ENCODE peak calls at places on chromosomes 2 and 18, in five cellular contexts. One of them, this sample, is unnamed.
A peak's percentile ranks its signal among the peaks of the same experiment; 100 is the strongest.

GRCh38 chr2:14533106-14533757 is 99.3 kb upstream of the LRATD1 start:
- DNase-seq in ovary: no peak
- DNase-seq in GM23248: no peak
- DNase-seq in CD4-positive, alpha-beta memory T cell: no peak
- DNase-seq in CD8-positive, alpha-beta T cell: no peak
- DNase-seq in this sample: no peak

GRCh38 chr2:129733041-129733440 is 246.4 kb upstream of the RAB6C start:
- DNase-seq in ovary: no peak
- DNase-seq in GM23248: no peak
- DNase-seq in CD4-positive, alpha-beta memory T cell: no peak
- DNase-seq in CD8-positive, alpha-beta T cell: no peak
- DNase-seq in this sample: no peak

GRCh38 chr2:36461039-36461681 is 105.6 kb downstream of the CRIM1 start:
- DNase-seq in ovary: no peak
- DNase-seq in GM23248: peak; percentile 91
- DNase-seq in CD4-positive, alpha-beta memory T cell: peak; percentile 28
- DNase-seq in CD8-positive, alpha-beta T cell: no peak
- DNase-seq in this sample: no peak

GRCh38 chr2:224023188-224023587 is 15.9 kb downstream of the SERPINE2 start:
- DNase-seq in ovary: no peak
- DNase-seq in GM23248: peak; percentile 82
- DNase-seq in CD4-positive, alpha-beta memory T cell: no peak
- DNase-seq in CD8-positive, alpha-beta T cell: no peak
- DNase-seq in this sample: no peak

GRCh38 chr2:219430633-219431615 is 3.7 kb upstream of the SPEG start:
- DNase-seq in ovary: no peak
- DNase-seq in GM23248: peak; percentile 24
- DNase-seq in CD4-positive, alpha-beta memory T cell: no peak
- DNase-seq in CD8-positive, alpha-beta T cell: no peak
- DNase-seq in this sample: no peak

GRCh38 chr2:158837645-158838044 is 42.5 kb downstream of the DAPL1 start:
- DNase-seq in ovary: no peak
- DNase-seq in GM23248: no peak
- DNase-seq in CD4-positive, alpha-beta memory T cell: no peak
- DNase-seq in CD8-positive, alpha-beta T cell: no peak
- DNase-seq in this sample: no peak

GRCh38 chr18:986071-986470 is 81.4 kb downstream of the ADCYAP1 start:
- DNase-seq in ovary: no peak
- DNase-seq in GM23248: no peak
- DNase-seq in CD4-positive, alpha-beta memory T cell: no peak
- DNase-seq in CD8-positive, alpha-beta T cell: no peak
- DNase-seq in this sample: no peak

GRCh38 chr2:39787950-39788349 is 8.9 kb upstream of the THUMPD2 start:
- DNase-seq in ovary: no peak
- DNase-seq in GM23248: no peak
- DNase-seq in CD4-positive, alpha-beta memory T cell: no peak
- DNase-seq in CD8-positive, alpha-beta T cell: no peak
- DNase-seq in this sample: no peak

GRCh38 chr18:60809937-60810336 is 437.4 kb upstream of the MC4R start:
- DNase-seq in ovary: no peak
- DNase-seq in GM23248: no peak
- DNase-seq in CD4-positive, alpha-beta memory T cell: no peak
- DNase-seq in CD8-positive, alpha-beta T cell: no peak
- DNase-seq in this sample: no peak

GRCh38 chr2:170405326-170405725 is 227.4 kb downstream of the MYO3B start:
- DNase-seq in ovary: no peak
- DNase-seq in GM23248: no peak
- DNase-seq in CD4-positive, alpha-beta memory T cell: no peak
- DNase-seq in CD8-positive, alpha-beta T cell: no peak
- DNase-seq in this sample: no peak

GRCh38 chr18:10101729-10102128 is 187.9 kb downstream of the VAPA start:
- DNase-seq in ovary: no peak
- DNase-seq in GM23248: no peak
- DNase-seq in CD4-positive, alpha-beta memory T cell: no peak
- DNase-seq in CD8-positive, alpha-beta T cell: no peak
- DNase-seq in this sample: no peak

GRCh38 chr2:149894226-149894625 is 306.7 kb upstream of the MMADHC start:
- DNase-seq in ovary: no peak
- DNase-seq in GM23248: peak; percentile 17
- DNase-seq in CD4-positive, alpha-beta memory T cell: no peak
- DNase-seq in CD8-positive, alpha-beta T cell: no peak
- DNase-seq in this sample: no peak

GRCh38 chr18:54086863-54087262 is 137.6 kb downstream of the MBD2 start:
- DNase-seq in ovary: no peak
- DNase-seq in GM23248: no peak
- DNase-seq in CD4-positive, alpha-beta memory T cell: peak; percentile 3
- DNase-seq in CD8-positive, alpha-beta T cell: no peak
- DNase-seq in this sample: no peak

GRCh38 chr2:12155308-12156061 is 409.1 kb downstream of the LPIN1 start:
- DNase-seq in ovary: no peak
- DNase-seq in GM23248: peak; percentile 82
- DNase-seq in CD4-positive, alpha-beta memory T cell: no peak
- DNase-seq in CD8-positive, alpha-beta T cell: no peak
- DNase-seq in this sample: no peak

GRCh38 chr2:190809876-190810525 is 70.6 kb upstream of the GLS start:
- DNase-seq in ovary: no peak
- DNase-seq in GM23248: no peak
- DNase-seq in CD4-positive, alpha-beta memory T cell: no peak
- DNase-seq in CD8-positive, alpha-beta T cell: no peak
- DNase-seq in this sample: no peak

GRCh38 chr2:8882094-8882493 is 44.7 kb upstream of the KIDINS220 start:
- DNase-seq in ovary: no peak
- DNase-seq in GM23248: peak; percentile 38
- DNase-seq in CD4-positive, alpha-beta memory T cell: no peak
- DNase-seq in CD8-positive, alpha-beta T cell: no peak
- DNase-seq in this sample: no peak

GRCh38 chr2:169839954-169840746 is 12.9 kb downstream of the UBR3 start:
- DNase-seq in ovary: no peak
- DNase-seq in GM23248: no peak
- DNase-seq in CD4-positive, alpha-beta memory T cell: no peak
- DNase-seq in CD8-positive, alpha-beta T cell: no peak
- DNase-seq in this sample: no peak

GRCh38 chr2:113203217-113203530 is 29.4 kb downstream of the PSD4 start:
- DNase-seq in ovary: no peak
- DNase-seq in GM23248: peak; percentile 62
- DNase-seq in CD4-positive, alpha-beta memory T cell: no peak
- DNase-seq in CD8-positive, alpha-beta T cell: no peak
- DNase-seq in this sample: no peak

GRCh38 chr2:175080479-175080878 is 75.3 kb upstream of the CHN1 start:
- DNase-seq in ovary: no peak
- DNase-seq in GM23248: no peak
- DNase-seq in CD4-positive, alpha-beta memory T cell: no peak
- DNase-seq in CD8-positive, alpha-beta T cell: no peak
- DNase-seq in this sample: no peak

GRCh38 chr18:36825526-36825925 is 3.3 kb downstream of the TPGS2 start:
- DNase-seq in ovary: no peak
- DNase-seq in GM23248: no peak
- DNase-seq in CD4-positive, alpha-beta memory T cell: no peak
- DNase-seq in CD8-positive, alpha-beta T cell: no peak
- DNase-seq in this sample: no peak

GRCh38 chr2:167825664-167826063 is 421.7 kb downstream of the STK39 start:
- DNase-seq in ovary: no peak
- DNase-seq in GM23248: no peak
- DNase-seq in CD4-positive, alpha-beta memory T cell: no peak
- DNase-seq in CD8-positive, alpha-beta T cell: no peak
- DNase-seq in this sample: no peak

GRCh38 chr2:233210843-233211600 is 40.5 kb upstream of the ATG16L1 start:
- DNase-seq in ovary: peak; percentile 77
- DNase-seq in GM23248: peak; percentile 91
- DNase-seq in CD4-positive, alpha-beta memory T cell: no peak
- DNase-seq in CD8-positive, alpha-beta T cell: no peak
- DNase-seq in this sample: peak; percentile 52

GRCh38 chr2:233413046-233413445 is 58.8 kb downstream of the DGKD start:
- DNase-seq in ovary: no peak
- DNase-seq in GM23248: peak; percentile 50
- DNase-seq in CD4-positive, alpha-beta memory T cell: no peak
- DNase-seq in CD8-positive, alpha-beta T cell: no peak
- DNase-seq in this sample: no peak

DNA sequence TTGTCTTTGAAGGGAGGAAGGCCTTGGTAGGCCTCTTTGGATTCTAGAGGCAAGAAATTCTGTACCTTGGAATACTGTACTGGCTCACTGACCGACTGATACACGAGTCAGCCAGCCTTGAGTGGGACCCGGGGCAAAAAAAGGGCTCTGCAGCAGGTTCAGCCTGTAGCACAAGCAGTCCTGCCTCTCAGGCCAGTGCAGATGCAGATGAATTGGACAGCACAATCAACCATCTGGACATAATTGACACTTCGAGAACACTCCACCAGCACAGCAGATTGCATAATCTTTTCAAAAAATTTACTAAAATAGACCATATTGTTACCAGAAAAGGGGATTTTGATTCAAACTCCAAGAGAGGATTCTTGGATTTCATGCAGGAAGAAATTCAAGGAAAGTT is 241.6 kb downstream of the RPIA start:
- DNase-seq in ovary: no peak
- DNase-seq in GM23248: no peak
- DNase-seq in CD4-positive, alpha-beta memory T cell: no peak
- DNase-seq in CD8-positive, alpha-beta T cell: no peak
- DNase-seq in this sample: no peak
- H3K27ac ChIP-seq in ovary: no peak overlapping the region
- H3K27ac ChIP-seq in GM23248: no peak overlapping the region
- H3K27ac ChIP-seq in CD4-positive, alpha-beta memory T cell: no peak overlapping the region
- H3K27ac ChIP-seq in CD8-positive, alpha-beta T cell: no peak overlapping the region
- H3K27ac ChIP-seq in this sample: no peak overlapping the region

GRCh38 chr2:210548878-210549384 is 7.5 kb upstream of the CPS1 start:
- DNase-seq in ovary: no peak
- DNase-seq in GM23248: no peak
- DNase-seq in CD4-positive, alpha-beta memory T cell: no peak
- DNase-seq in CD8-positive, alpha-beta T cell: no peak
- DNase-seq in this sample: no peak
- H3K27ac ChIP-seq in ovary: no peak overlapping the region
- H3K27ac ChIP-seq in GM23248: no peak overlapping the region
- H3K27ac ChIP-seq in CD4-positive, alpha-beta memory T cell: no peak overlapping the region
- H3K27ac ChIP-seq in CD8-positive, alpha-beta T cell: no peak overlapping the region
- H3K27ac ChIP-seq in this sample: no peak overlapping the region

GRCh38 chr2:117820444-117820843 is 6.0 kb downstream of the DDX18 start:
- DNase-seq in ovary: no peak
- DNase-seq in GM23248: no peak
- DNase-seq in CD4-positive, alpha-beta memory T cell: no peak
- DNase-seq in CD8-positive, alpha-beta T cell: no peak
- DNase-seq in this sample: no peak

GRCh38 chr2:117818921-117819320 is 4.4 kb downstream of the DDX18 start:
- DNase-seq in ovary: no peak
- DNase-seq in GM23248: no peak
- DNase-seq in CD4-positive, alpha-beta memory T cell: no peak
- DNase-seq in CD8-positive, alpha-beta T cell: no peak
- DNase-seq in this sample: no peak

GRCh38 chr2:117814417-117815264 is at the start of gene DDX18:
- DNase-seq in ovary: peak; percentile 97
- DNase-seq in GM23248: peak; percentile 100
- DNase-seq in CD4-positive, alpha-beta memory T cell: peak; percentile 99
- DNase-seq in CD8-positive, alpha-beta T cell: peak; percentile 96
- DNase-seq in this sample: peak; percentile 94

GRCh38 chr2:117812443-117812842 is 2.0 kb upstream of the DDX18 start:
- DNase-seq in ovary: no peak
- DNase-seq in GM23248: no peak
- DNase-seq in CD4-positive, alpha-beta memory T cell: no peak
- DNase-seq in CD8-positive, alpha-beta T cell: no peak
- DNase-seq in this sample: no peak

GRCh38 chr2:117815946-117816345 is 1.5 kb downstream of the DDX18 start:
- DNase-seq in ovary: no peak
- DNase-seq in GM23248: peak; percentile 30
- DNase-seq in CD4-positive, alpha-beta memory T cell: no peak
- DNase-seq in CD8-positive, alpha-beta T cell: no peak
- DNase-seq in this sample: no peak
- H3K27ac ChIP-seq in ovary: no peak overlapping the region
- H3K27ac ChIP-seq in GM23248: no peak overlapping the region
- H3K27ac ChIP-seq in CD4-positive, alpha-beta memory T cell: peak overlapping the region; percentile 92
- H3K27ac ChIP-seq in CD8-positive, alpha-beta T cell: peak overlapping the region; percentile 90
- H3K27ac ChIP-seq in this sample: no peak overlapping the region

GRCh38 chr2:34305587-34305986 is 706.5 kb upstream of the FAM98A start:
- DNase-seq in ovary: no peak
- DNase-seq in GM23248: no peak
- DNase-seq in CD4-positive, alpha-beta memory T cell: no peak
- DNase-seq in CD8-positive, alpha-beta T cell: no peak
- DNase-seq in this sample: no peak

GRCh38 chr2:34306745-34307144 is 707.6 kb upstream of the FAM98A start:
- DNase-seq in ovary: no peak
- DNase-seq in GM23248: no peak
- DNase-seq in CD4-positive, alpha-beta memory T cell: no peak
- DNase-seq in CD8-positive, alpha-beta T cell: no peak
- DNase-seq in this sample: no peak

GRCh38 chr2:34308140-34308539 is 709.0 kb upstream of the FAM98A start:
- DNase-seq in ovary: no peak
- DNase-seq in GM23248: no peak
- DNase-seq in CD4-positive, alpha-beta memory T cell: no peak
- DNase-seq in CD8-positive, alpha-beta T cell: no peak
- DNase-seq in this sample: no peak

GRCh38 chr2:34307636-34308035 is 708.5 kb upstream of the FAM98A start:
- DNase-seq in ovary: no peak
- DNase-seq in GM23248: no peak
- DNase-seq in CD4-positive, alpha-beta memory T cell: no peak
- DNase-seq in CD8-positive, alpha-beta T cell: no peak
- DNase-seq in this sample: no peak
- H3K27ac ChIP-seq in ovary: no peak overlapping the region
- H3K27ac ChIP-seq in GM23248: no peak overlapping the region
- H3K27ac ChIP-seq in CD4-positive, alpha-beta memory T cell: no peak overlapping the region
- H3K27ac ChIP-seq in CD8-positive, alpha-beta T cell: no peak overlapping the region
- H3K27ac ChIP-seq in this sample: no peak overlapping the region

GRCh38 chr2:68765739-68766377 is 31.2 kb downstream of the ARHGAP25 start:
- DNase-seq in ovary: no peak
- DNase-seq in GM23248: no peak
- DNase-seq in CD4-positive, alpha-beta memory T cell: no peak
- DNase-seq in CD8-positive, alpha-beta T cell: no peak
- DNase-seq in this sample: no peak

GRCh38 chr2:68764041-68764780 is 29.6 kb downstream of the ARHGAP25 start:
- DNase-seq in ovary: no peak
- DNase-seq in GM23248: no peak
- DNase-seq in CD4-positive, alpha-beta memory T cell: no peak
- DNase-seq in CD8-positive, alpha-beta T cell: no peak
- DNase-seq in this sample: no peak

GRCh38 chr2:68762112-68762511 is 27.5 kb downstream of the ARHGAP25 start:
- DNase-seq in ovary: no peak
- DNase-seq in GM23248: no peak
- DNase-seq in CD4-positive, alpha-beta memory T cell: no peak
- DNase-seq in CD8-positive, alpha-beta T cell: no peak
- DNase-seq in this sample: no peak

GRCh38 chr2:68764781-68765385 is 30.3 kb downstream of the ARHGAP25 start:
- DNase-seq in ovary: no peak
- DNase-seq in GM23248: no peak
- DNase-seq in CD4-positive, alpha-beta memory T cell: no peak
- DNase-seq in CD8-positive, alpha-beta T cell: no peak
- DNase-seq in this sample: no peak

DNA sequence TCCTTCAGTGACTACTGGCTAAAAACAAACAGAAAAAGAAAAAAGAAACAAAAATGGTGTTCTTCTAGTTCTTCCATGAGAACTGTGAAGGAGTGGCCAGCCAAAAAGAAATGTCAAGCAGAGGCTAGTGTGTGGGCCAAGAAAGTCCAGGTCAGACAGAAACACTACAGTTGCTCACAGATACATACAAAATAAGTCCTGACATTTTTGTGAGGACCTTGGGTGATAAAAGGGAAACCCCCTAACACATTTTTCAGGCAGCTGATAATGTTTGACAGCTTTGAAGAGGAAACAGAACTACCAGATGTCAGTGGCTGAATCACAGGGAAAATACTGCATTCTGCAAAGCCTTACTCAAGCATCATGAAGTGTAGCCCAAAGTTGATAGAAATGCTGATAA is 28.1 kb downstream of the ARHGAP25 start:
- DNase-seq in ovary: no peak
- DNase-seq in GM23248: no peak
- DNase-seq in CD4-positive, alpha-beta memory T cell: peak; percentile 50
- DNase-seq in CD8-positive, alpha-beta T cell: no peak
- DNase-seq in this sample: no peak
- H3K27ac ChIP-seq in ovary: peak overlapping the region; percentile 2
- H3K27ac ChIP-seq in GM23248: no peak overlapping the region
- H3K27ac ChIP-seq in CD4-positive, alpha-beta memory T cell: peak overlapping the region; percentile 90
- H3K27ac ChIP-seq in CD8-positive, alpha-beta T cell: peak overlapping the region; percentile 28
- H3K27ac ChIP-seq in this sample: no peak overlapping the region

This sample was measured in pancreas.